ENCODE peak calls at places on chromosomes 13 and 19, in five cellular contexts. F is AG10803, C is D341Med, N is HAP-1, B is left colon. I is an unnamed sample.

GRCh38 chr13:79935121-79935520 is 405.8 kb downstream of the SPRY2 start:
- DNase-seq in B (no peak), C (no peak), F (peak), N (no peak), I (no peak)

GRCh38 chr13:59437902-59438301 is 725.8 kb downstream of the DIAPH3 start:
- DNase-seq in N (no peak), F (no peak), B (no peak), C (no peak), I (no peak)

GRCh38 chr13:45219938-45220375 is 19.1 kb upstream of the KCTD4 start:
- DNase-seq in C (no peak), F (peak), N (peak), B (no peak), I (no peak)

GRCh38 chr19:39127812-39128510 is 2.4 kb downstream of the PAK4 start:
- DNase-seq in N (no peak), C (peak), B (peak), F (peak), I (no peak)

GRCh38 chr19:12543855-12544254 is 7.4 kb downstream of the ZNF564 start:
- DNase-seq in C (no peak), F (peak), B (no peak), N (no peak), I (no peak)

GRCh38 chr13:100573121-100573520 is 15.5 kb downstream of the GGACT start:
- DNase-seq in N (peak), B (peak), C (peak), F (peak), I (peak)

GRCh38 chr19:1064661-1065605 is 2.0 kb upstream of the ARHGAP45 start:
- DNase-seq in N (peak), C (peak), B (peak), F (peak), I (no peak)

GRCh38 chr19:31147234-31147633 is 202.0 kb downstream of the TSHZ3 start:
- DNase-seq in N (no peak), F (no peak), C (no peak), B (no peak), I (no peak)

GRCh38 chr13:92136449-92137180 is 738.2 kb downstream of the GPC5 start:
- DNase-seq in F (no peak), N (no peak), B (no peak), C (no peak), I (no peak)

GRCh38 chr13:28401303-28402056 is 93.4 kb downstream of the FLT1 start:
- DNase-seq in F (peak), N (no peak), C (no peak), B (no peak), I (no peak)

GRCh38 chr19:47013041-47013517 is 6.6 kb upstream of the NPAS1 start:
- DNase-seq in B (peak), N (peak), C (peak), F (peak), I (peak)

GRCh38 chr13:101398920-101399319 is 17.4 kb downstream of the NALCN start:
- DNase-seq in B (no peak), F (peak), C (no peak), N (no peak), I (no peak)

GRCh38 chr19:38224014-38224862 is at the start of gene DPF1:
- DNase-seq in F (peak), C (peak), N (peak), B (peak), I (peak)

GRCh38 chr13:32905063-32905863 is 111.0 kb upstream of the KL start:
- DNase-seq in B (no peak), N (no peak), C (no peak), F (peak), I (no peak)

GRCh38 chr13:34070006-34070405 is 252.1 kb downstream of the RFC3 start:
- DNase-seq in C (no peak), F (no peak), B (no peak), N (no peak), I (no peak)